ENCODE peak calls at places on chromosomes 16 and 17, in seven cellular contexts. B is PC-9, M is Peyer's patch, X is fibroblast of the aortic adventitia, P is Caco-2, U is dorsolateral prefrontal cortex, D is ascending aorta. I is an unnamed sample.

GRCh38 chr17:13592427-13592826 is 9.3 kb downstream of the HS3ST3A1 start:
- DNase-seq in M (no peak), X (peak; percentile 93), D (no peak), B (no peak), U (no peak), P (no peak), I (no peak)

GRCh38 chr17:44751806-44752205 is 7.0 kb upstream of the ADAM11 start:
- DNase-seq in P (no peak), D (no peak), X (no peak), U (no peak), B (no peak), M (no peak), I (no peak)

GRCh38 chr17:75404739-75405364 is 626 bp downstream of the GRB2 start:
- DNase-seq in M (peak; percentile 43), U (peak; percentile 47), P (peak; percentile 53), D (peak; percentile 71), B (peak; percentile 38), X (peak; percentile 31), I (no peak)

GRCh38 chr16:67415872-67416793 is at the start of gene ZDHHC1:
- DNase-seq in U (peak; percentile 71), P (no peak), B (peak; percentile 72), X (peak; percentile 60), D (peak; percentile 80), M (peak; percentile 47), I (no peak)

GRCh38 chr17:80980397-80981061 is 11.1 kb upstream of the CHMP6 start:
- DNase-seq in X (peak; percentile 28), U (no peak), P (no peak), M (no peak), D (no peak), B (no peak), I (no peak)

GRCh38 chr17:14755002-14755401 is 454.1 kb downstream of the HS3ST3B1 start:
- DNase-seq in B (no peak), X (no peak), U (no peak), M (no peak), P (no peak), D (no peak), I (no peak)

GRCh38 chr17:63999680-64000531 is 1.8 kb downstream of the PRR29 start:
- DNase-seq in B (no peak), D (peak; percentile 57), X (no peak), M (no peak), U (peak; percentile 14), P (no peak), I (no peak)

GRCh38 chr16:19138601-19139000 is 24.8 kb downstream of the ITPRIPL2 start:
- DNase-seq in X (peak; percentile 65), B (peak; percentile 82), M (peak; percentile 31), D (peak; percentile 78), P (peak; percentile 6), U (no peak), I (no peak)

GRCh38 chr16:29824589-29825144 is 4.4 kb downstream of the MVP start:
- DNase-seq in U (no peak), B (no peak), P (no peak), M (no peak), X (peak; percentile 90), D (no peak), I (no peak)

GRCh38 chr17:38597375-38597774 is 8.4 kb downstream of the SRCIN1 start:
- DNase-seq in X (no peak), B (no peak), M (no peak), D (no peak), U (no peak), P (no peak), I (no peak)

GRCh38 chr16:14003119-14003570 is 68.0 kb upstream of the MRTFB start:
- DNase-seq in P (peak; percentile 28), U (peak; percentile 84), X (peak; percentile 47), M (peak; percentile 41), D (peak; percentile 74), B (peak; percentile 61), I (no peak)
- TF ChIP-seq CTCF in P (no peak), U (no peak), X (peak; percentile 26), M (no peak), D (peak; percentile 32), B (no peak), I (no peak)

DNA sequence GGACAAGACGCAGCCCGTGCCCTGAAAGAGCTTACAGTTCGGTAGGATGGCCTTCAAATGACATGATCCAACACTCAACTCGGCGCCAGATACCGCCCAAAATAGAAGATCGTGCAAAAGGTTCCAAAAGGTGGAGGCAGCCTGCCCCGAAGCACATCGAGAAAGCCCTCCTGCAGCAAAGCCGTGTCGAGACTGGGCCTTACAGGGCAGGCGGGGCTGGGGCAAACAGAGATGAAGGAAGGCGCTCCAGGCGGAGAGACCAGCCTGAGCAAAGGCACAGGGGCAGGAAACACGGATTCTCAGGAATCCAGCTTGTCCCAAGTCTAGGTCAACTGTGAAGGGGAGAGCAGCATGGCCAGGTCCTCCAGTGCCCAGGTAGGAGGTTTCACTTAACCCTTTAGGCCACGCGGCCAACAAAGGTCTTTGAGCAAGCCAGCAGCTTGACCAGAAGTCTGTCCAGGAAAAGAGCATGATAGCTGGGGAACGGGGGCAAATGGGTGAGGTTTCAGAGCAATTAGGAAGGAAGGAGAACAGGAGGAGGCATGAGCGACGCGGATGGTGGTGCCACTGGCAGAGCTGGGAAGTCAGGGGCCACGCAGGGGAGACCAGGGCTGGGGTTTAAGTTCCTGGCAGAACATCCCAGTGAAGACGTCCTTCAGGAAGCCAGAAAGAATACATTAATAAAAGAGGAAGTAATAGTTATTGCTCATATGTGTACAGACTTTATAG is 21.2 kb upstream of the EIF1 start:
- DNase-seq in X (no peak), D (no peak), U (no peak), M (no peak), P (no peak), B (no peak), I (no peak)
- H3K4me3 ChIP-seq in X (no peak overlapping the region), D (no peak overlapping the region), U (peak overlapping the region; percentile 64), M (no peak overlapping the region), P (no peak overlapping the region), B (no peak overlapping the region), I (no peak overlapping the region)

GRCh38 chr16:86522639-86523038 is 12.3 kb downstream of the FOXF1 start:
- DNase-seq in M (no peak), U (no peak), D (no peak), X (no peak), B (no peak), P (no peak), I (no peak)

GRCh38 chr16:86519007-86519648 is 8.8 kb downstream of the FOXF1 start:
- DNase-seq in D (no peak), U (no peak), P (no peak), M (no peak), B (no peak), X (no peak), I (no peak)

GRCh38 chr16:86519649-86520316 is 9.5 kb downstream of the FOXF1 start:
- DNase-seq in D (no peak), U (peak; percentile 68), P (peak; percentile 77), B (peak; percentile 41), M (peak; percentile 51), X (peak; percentile 70), I (no peak)

GRCh38 chr16:86521236-86522197 is 11.2 kb downstream of the FOXF1 start:
- DNase-seq in X (no peak), M (no peak), P (no peak), D (no peak), B (no peak), U (no peak), I (no peak)

GRCh38 chr16:86520317-86521210 is 10.2 kb downstream of the FOXF1 start:
- DNase-seq in M (no peak), X (no peak), P (no peak), B (no peak), U (no peak), D (no peak), I (no peak)
- TF ChIP-seq CTCF in M (no peak), X (no peak), P (no peak), B (peak; percentile 24), U (no peak), D (no peak), I (no peak)

GRCh38 chr17:4582691-4583090 is 1.6 kb upstream of the SMTNL2 start:
- DNase-seq in M (no peak), U (no peak), B (no peak), D (no peak), P (no peak), X (no peak), I (no peak)

GRCh38 chr17:4584835-4585187 is 482 bp downstream of the SMTNL2 start:
- DNase-seq in B (no peak), U (no peak), M (no peak), P (no peak), D (no peak), X (no peak), I (no peak)

GRCh38 chr17:4584125-4584834 is at the start of gene SMTNL2:
- DNase-seq in D (no peak), M (no peak), P (peak; percentile 76), B (no peak), U (no peak), X (no peak), I (no peak)

GRCh38 chr17:4583206-4583605 is 1.1 kb upstream of the SMTNL2 start:
- DNase-seq in D (no peak), X (no peak), P (no peak), M (no peak), U (no peak), B (no peak), I (no peak)

DNA sequence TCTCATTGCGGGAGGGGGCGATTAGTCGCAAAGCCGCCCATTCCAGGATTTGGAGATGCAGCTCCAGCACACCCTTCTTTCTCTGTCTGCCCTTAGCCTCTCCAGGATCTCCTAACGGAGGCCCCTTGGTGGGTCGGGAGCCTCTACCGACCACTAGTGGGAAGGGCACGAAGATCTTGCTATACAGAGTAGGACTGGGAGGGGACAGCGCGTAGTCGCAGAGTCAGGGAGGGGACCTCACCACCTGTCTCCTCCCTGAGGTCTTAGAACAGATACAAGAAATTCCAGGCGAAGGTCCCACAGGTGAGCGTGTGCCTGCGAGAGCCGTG is 569 bp upstream of the SMTNL2 start:
- DNase-seq in M (no peak), B (no peak), X (no peak), P (peak; percentile 77), D (no peak), U (no peak), I (no peak)
- H3K4me3 ChIP-seq in M (peak overlapping the region; percentile 53), B (no peak overlapping the region), X (no peak overlapping the region), P (peak overlapping the region; percentile 71), D (peak overlapping the region; percentile 52), U (peak overlapping the region; percentile 49), I (no peak overlapping the region)

DNA sequence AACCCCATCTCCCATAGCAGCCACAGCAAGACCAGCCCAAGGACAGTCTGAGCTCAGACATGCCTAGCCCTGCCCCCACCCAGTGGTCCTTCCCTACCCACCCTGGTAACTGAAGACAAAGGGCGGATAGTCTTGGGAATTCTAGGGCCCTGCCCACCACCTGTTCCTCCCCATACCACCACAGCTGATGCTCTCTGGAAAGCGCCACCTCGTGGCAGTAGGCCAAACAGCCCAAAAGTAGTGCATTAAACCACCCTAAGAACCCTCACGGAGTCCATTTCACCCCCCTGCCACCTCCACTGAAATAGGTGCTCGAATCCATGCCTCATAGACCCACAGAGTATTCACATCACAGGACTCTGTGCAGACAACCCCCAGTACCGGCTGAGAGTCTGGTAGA is 1021.4 kb downstream of the CDH8 start:
- DNase-seq in U (no peak), X (no peak), B (no peak), M (no peak), P (peak; percentile 29), D (no peak), I (no peak)
- TF ChIP-seq CTCF in U (no peak), X (no peak), B (peak; percentile 33), M (no peak), P (no peak), D (no peak), I (no peak)